ENCODE peak calls at places on chromosomes 11 and 22, in five cellular contexts. B is HCT116, A is H1, F is A549, K is SK-N-SH. Q is an unnamed sample.
A peak's percentile ranks its signal among the peaks of the same experiment; 100 is the strongest.

GRCh38 chr11:3947084-3947483 is 91.6 kb downstream of the STIM1 start:
- DNase-seq in B (no peak), A (no peak), F (no peak), K (no peak), Q (peak; percentile 42)

GRCh38 chr11:34644669-34645406 is 23.9 kb downstream of the EHF start:
- DNase-seq in B (no peak), A (no peak), F (peak; percentile 24), K (no peak), Q (no peak)

GRCh38 chr22:44623771-44624510 is 78.1 kb upstream of the PRR5 start:
- DNase-seq in B (no peak), A (no peak), F (peak; percentile 46), K (no peak), Q (peak; percentile 69)

GRCh38 chr11:36411202-36411640 is 98.9 kb downstream of the TRAF6 start:
- DNase-seq in B (no peak), A (no peak), F (no peak), K (no peak), Q (peak; percentile 85)

GRCh38 chr11:103618532-103618931 is 417.9 kb upstream of the DDI1 start:
- DNase-seq in B (no peak), A (no peak), F (no peak), K (peak; percentile 19), Q (no peak)

GRCh38 chr11:28110839-28111235 is 2.6 kb downstream of the METTL15 start:
- DNase-seq in B (no peak), A (no peak), F (no peak), K (no peak), Q (peak; percentile 12)

GRCh38 chr11:73493838-73494598 is 103.9 kb downstream of the FAM168A start:
- DNase-seq in B (peak; percentile 90), A (peak; percentile 46), F (peak; percentile 38), K (no peak), Q (no peak)

GRCh38 chr11:35516361-35516760 is 9.1 kb downstream of the PAMR1 start:
- DNase-seq in B (no peak), A (no peak), F (no peak), K (no peak), Q (no peak)

GRCh38 chr22:46030241-46030880 is 53.4 kb upstream of the WNT7B start:
- DNase-seq in B (no peak), A (no peak), F (no peak), K (no peak), Q (no peak)

GRCh38 chr22:17994424-17995108 is 29.8 kb downstream of the MICAL3 start:
- DNase-seq in B (no peak), A (no peak), F (no peak), K (no peak), Q (no peak)

GRCh38 chr22:26590525-26590858 is 560 bp upstream of the TPST2 start:
- DNase-seq in B (no peak), A (no peak), F (no peak), K (no peak), Q (no peak)

GRCh38 chr11:29634248-29634647 is 382.6 kb downstream of the KCNA4 start:
- DNase-seq in B (no peak), A (no peak), F (peak; percentile 7), K (no peak), Q (no peak)

GRCh38 chr11:119493712-119494111 is 70.7 kb upstream of the THY1 start:
- DNase-seq in B (no peak), A (no peak), F (no peak), K (no peak), Q (peak; percentile 47)
- TF ChIP-seq MAX in B (no peak), A (peak; percentile 36), F (no peak), K (no peak), Q (no peak)

DNA sequence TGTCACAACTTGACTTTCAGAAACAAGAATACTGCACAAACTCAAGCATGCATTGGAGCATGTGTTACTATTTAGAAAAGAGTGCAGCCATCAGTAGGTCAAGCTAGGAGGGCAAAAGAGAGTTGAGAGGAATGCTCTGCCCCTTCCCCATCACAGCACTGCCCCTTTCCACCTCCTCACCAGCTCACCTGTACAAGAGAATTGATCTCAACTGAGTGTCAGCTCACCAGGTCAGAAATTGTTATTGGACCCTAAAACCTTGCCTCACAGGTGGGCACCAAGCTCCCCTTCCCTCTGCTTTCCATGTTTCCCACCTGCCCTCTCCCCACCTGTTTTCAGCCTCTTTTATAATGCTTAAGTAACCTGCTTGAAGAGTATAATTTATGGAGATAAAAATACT is 48.8 kb downstream of the DKK3 start:
- DNase-seq in B (no peak), A (no peak), F (no peak), K (no peak), Q (no peak)
- TF ChIP-seq MAX in B (no peak), A (no peak), F (no peak), K (no peak), Q (no peak)

DNA sequence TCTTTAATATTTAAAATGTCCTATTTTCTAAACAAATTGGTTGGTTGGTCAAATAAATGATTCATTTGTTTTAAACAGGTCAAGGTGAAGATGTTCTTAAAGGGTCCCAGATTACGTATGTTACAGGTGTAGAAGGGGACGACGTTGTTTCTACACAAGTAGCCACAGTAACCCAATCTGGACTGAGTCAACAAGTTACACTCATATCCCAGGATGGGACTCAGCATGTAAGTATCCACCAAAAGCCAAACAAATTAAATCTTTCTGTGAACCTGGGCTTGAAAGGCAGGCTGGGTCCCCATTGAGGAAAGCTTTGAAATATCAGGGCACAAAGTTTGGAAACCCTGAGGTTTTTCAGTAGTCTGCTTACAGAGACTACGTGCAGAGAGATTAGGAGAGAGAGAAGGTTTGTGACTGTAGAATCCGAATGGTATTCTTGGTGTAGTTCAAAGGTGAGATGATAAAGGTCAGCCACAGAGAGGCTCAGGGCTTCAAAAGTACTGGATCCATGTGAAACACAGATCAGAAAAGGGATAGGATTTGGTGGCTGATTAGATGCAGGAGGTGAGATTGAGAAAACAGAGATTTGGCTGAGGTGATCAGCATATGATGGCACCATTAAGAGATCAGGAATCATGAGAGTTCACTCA is 51.7 kb downstream of the ZNF143 start:
- DNase-seq in B (no peak), A (no peak), F (no peak), K (no peak), Q (no peak)
- TF ChIP-seq MAX in B (no peak), A (no peak), F (no peak), K (no peak), Q (no peak)

DNA sequence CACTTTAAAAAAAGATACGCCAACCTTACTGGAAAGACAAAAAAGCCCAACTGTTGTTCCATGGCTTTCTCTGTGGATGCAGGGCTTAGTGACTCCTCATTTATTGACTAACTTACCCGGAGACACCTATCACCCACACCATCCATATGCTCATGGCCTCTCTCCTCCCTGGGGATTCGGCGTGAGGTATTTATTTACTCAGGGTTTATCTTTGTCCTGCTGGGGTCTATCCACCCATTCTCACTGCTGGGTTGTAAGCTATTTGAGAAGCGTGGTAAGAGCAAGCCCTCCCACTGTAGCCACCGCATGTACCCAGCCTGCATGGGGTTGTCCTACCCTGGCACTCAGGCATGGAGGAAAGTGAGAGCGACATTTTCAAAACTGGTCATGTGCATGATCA is 93.6 kb downstream of the NELL1 start:
- DNase-seq in B (no peak), A (no peak), F (no peak), K (no peak), Q (no peak)
- TF ChIP-seq MAX in B (no peak), A (no peak), F (no peak), K (no peak), Q (no peak)

GRCh38 chr11:71951741-71952310 is 23.0 kb downstream of the RNF121 start:
- DNase-seq in B (no peak), A (no peak), F (no peak), K (no peak), Q (no peak)

GRCh38 chr11:71946144-71946571 is 17.3 kb downstream of the RNF121 start:
- DNase-seq in B (no peak), A (no peak), F (peak; percentile 77), K (no peak), Q (no peak)

GRCh38 chr11:71947498-71947897 is 18.7 kb downstream of the RNF121 start:
- DNase-seq in B (no peak), A (no peak), F (peak; percentile 52), K (no peak), Q (no peak)

GRCh38 chr11:71949034-71949433 is 20.2 kb downstream of the RNF121 start:
- DNase-seq in B (no peak), A (no peak), F (no peak), K (no peak), Q (no peak)

DNA sequence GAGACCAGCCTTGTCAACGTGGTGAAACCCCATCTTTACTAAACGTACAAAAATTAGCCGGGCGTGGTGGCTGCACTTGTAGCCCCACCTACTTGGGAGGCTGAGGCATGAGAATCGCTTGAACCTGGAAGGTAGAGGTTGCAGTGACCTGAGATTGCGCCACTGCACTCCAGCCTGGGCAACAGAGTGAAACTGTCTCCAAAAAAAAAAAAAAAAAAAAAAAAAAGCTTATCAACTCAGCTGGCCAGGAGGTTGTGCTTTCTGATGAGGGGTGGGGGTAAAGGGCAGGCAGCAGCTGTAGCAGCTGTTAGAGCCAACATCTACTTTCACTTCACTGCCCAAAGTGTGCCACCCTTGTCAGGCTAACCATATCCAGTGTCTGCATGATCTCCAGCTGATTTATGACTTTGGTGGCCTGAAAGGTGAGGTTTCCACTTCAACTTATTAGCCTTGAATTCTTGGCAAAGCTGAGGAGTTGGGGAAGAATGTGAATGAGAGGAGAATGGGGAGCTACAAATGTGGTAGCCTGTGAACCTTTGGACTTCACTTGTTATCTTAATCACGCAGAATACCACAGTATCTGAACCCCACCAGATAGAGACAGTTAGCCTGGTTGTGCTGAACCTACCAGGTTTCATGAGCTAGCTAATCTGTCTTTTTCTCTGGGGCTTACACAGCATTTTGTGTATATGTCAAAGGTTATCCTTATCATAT is 19.6 kb downstream of the RNF121 start:
- DNase-seq in B (no peak), A (no peak), F (peak; percentile 65), K (no peak), Q (no peak)
- TF ChIP-seq MAX in B (no peak), A (no peak), F (peak; percentile 50), K (no peak), Q (no peak)

GRCh38 chr11:114399903-114400221 is 449 bp downstream of the C11orf71 start:
- DNase-seq in B (no peak), A (no peak), F (no peak), K (no peak), Q (no peak)

GRCh38 chr11:114399490-114399889 is 821 bp downstream of the C11orf71 start:
- DNase-seq in B (no peak), A (no peak), F (peak; percentile 16), K (peak; percentile 12), Q (no peak)

GRCh38 chr11:114397349-114397982 is 2.8 kb downstream of the C11orf71 start:
- DNase-seq in B (no peak), A (no peak), F (no peak), K (no peak), Q (no peak)

GRCh38 chr11:114400222-114400973 is at the start of the genes C11orf71 and RBM7:
- DNase-seq in B (peak; percentile 95), A (peak; percentile 95), F (peak; percentile 98), K (peak; percentile 93), Q (peak; percentile 99)

GRCh38 chr11:114398303-114398920 is 1.9 kb downstream of the C11orf71 start:
- DNase-seq in B (no peak), A (no peak), F (no peak), K (no peak), Q (no peak)
- TF ChIP-seq MAX in B (no peak), A (no peak), F (no peak), K (no peak), Q (no peak)